ENCODE peak calls at places on chromosomes 5 and 9, in eight cellular contexts. P is psoas muscle; S is GM23338; F is neural progenitor cell; A is natural killer cell; I is WTC11; Y is CD8-positive, alpha-beta T cell; U is Caco-2. Z is an unnamed sample.

GRCh38 chr9:21160178-21160577 is 6.3 kb downstream of the IFNA21 start:
- DNase-seq in I (no peak), Y (peak; percentile 22), P (no peak), A (peak; percentile 33), F (peak; percentile 27), S (no peak), U (no peak), Z (no peak)

GRCh38 chr5:162256711-162257110 is 189.1 kb downstream of the GABRG2 start:
- DNase-seq in A (no peak), Y (no peak), I (no peak), S (peak; percentile 19), P (no peak), U (peak; percentile 44), F (peak; percentile 8), Z (no peak)

GRCh38 chr5:34599471-34600117 is 56.5 kb upstream of the RAI14 start:
- DNase-seq in F (no peak), P (no peak), I (no peak), U (no peak), A (no peak), S (no peak), Y (no peak), Z (no peak)

GRCh38 chr5:157026789-157027424 is 32.0 kb downstream of the HAVCR1 start:
- DNase-seq in P (no peak), I (peak; percentile 43), Y (no peak), U (peak; percentile 65), A (no peak), F (peak; percentile 41), S (peak; percentile 87), Z (no peak)

GRCh38 chr5:135615581-135616260 is 36.9 kb upstream of the CXCL14 start:
- DNase-seq in P (no peak), F (no peak), Y (no peak), S (peak; percentile 59), I (no peak), A (no peak), U (no peak), Z (no peak)

GRCh38 chr5:96884995-96885394 is 8.7 kb downstream of the ERAP2 start:
- DNase-seq in Y (no peak), S (no peak), A (no peak), F (no peak), I (no peak), U (no peak), P (no peak), Z (no peak)

GRCh38 chr9:109117856-109118801 is 1.6 kb downstream of the TMEM245 start:
- DNase-seq in I (no peak), F (peak; percentile 61), P (peak; percentile 63), A (no peak), S (peak; percentile 34), U (peak; percentile 34), Y (peak; percentile 54), Z (no peak)

GRCh38 chr9:135265931-135266330 is 178.5 kb downstream of the OLFM1 start:
- DNase-seq in Y (no peak), S (no peak), A (no peak), P (no peak), U (no peak), I (no peak), F (no peak), Z (no peak)

GRCh38 chr5:102453716-102454115 is 45.1 kb downstream of the SLCO6A1 start:
- DNase-seq in A (no peak), S (no peak), U (no peak), I (no peak), Y (no peak), F (no peak), P (no peak), Z (no peak)

GRCh38 chr5:135952683-135953082 is 2.1 kb downstream of the LECT2 start:
- DNase-seq in Y (no peak), I (no peak), A (no peak), U (no peak), S (no peak), P (no peak), F (no peak), Z (no peak)

GRCh38 chr5:96065577-96066385 is 104.1 kb upstream of the ELL2 start:
- DNase-seq in A (no peak), Y (no peak), F (peak; percentile 79), S (peak; percentile 30), U (no peak), I (no peak), P (no peak), Z (no peak)

GRCh38 chr9:104866186-104866585 is 61.8 kb downstream of the ABCA1 start:
- DNase-seq in Y (no peak), I (no peak), S (no peak), U (no peak), P (no peak), F (no peak), A (no peak), Z (no peak)

GRCh38 chr5:1152771-1153282 is 41.0 kb upstream of the SLC12A7 start:
- DNase-seq in A (no peak), S (no peak), U (no peak), F (peak; percentile 38), P (no peak), I (no peak), Y (no peak), Z (no peak)

GRCh38 chr5:1150866-1151265 is 39.0 kb upstream of the SLC12A7 start:
- DNase-seq in I (no peak), Y (no peak), S (no peak), U (no peak), P (no peak), F (no peak), A (no peak), Z (no peak)

GRCh38 chr5:1151316-1151715 is 39.5 kb upstream of the SLC12A7 start:
- DNase-seq in A (no peak), I (no peak), P (no peak), F (no peak), Y (no peak), U (no peak), S (no peak), Z (no peak)

GRCh38 chr5:1153428-1153827 is 41.6 kb upstream of the SLC12A7 start:
- DNase-seq in I (no peak), Y (no peak), U (no peak), F (no peak), P (no peak), A (no peak), S (no peak), Z (no peak)

GRCh38 chr5:1152156-1152555 is 40.3 kb upstream of the SLC12A7 start:
- DNase-seq in A (peak; percentile 42), I (no peak), S (no peak), U (no peak), F (no peak), P (no peak), Y (peak; percentile 59), Z (no peak)
- TF ChIP-seq CTCF in A (no peak), I (no peak), S (no peak), U (no peak), F (no peak), P (no peak), Y (no peak), Z (no peak)

DNA sequence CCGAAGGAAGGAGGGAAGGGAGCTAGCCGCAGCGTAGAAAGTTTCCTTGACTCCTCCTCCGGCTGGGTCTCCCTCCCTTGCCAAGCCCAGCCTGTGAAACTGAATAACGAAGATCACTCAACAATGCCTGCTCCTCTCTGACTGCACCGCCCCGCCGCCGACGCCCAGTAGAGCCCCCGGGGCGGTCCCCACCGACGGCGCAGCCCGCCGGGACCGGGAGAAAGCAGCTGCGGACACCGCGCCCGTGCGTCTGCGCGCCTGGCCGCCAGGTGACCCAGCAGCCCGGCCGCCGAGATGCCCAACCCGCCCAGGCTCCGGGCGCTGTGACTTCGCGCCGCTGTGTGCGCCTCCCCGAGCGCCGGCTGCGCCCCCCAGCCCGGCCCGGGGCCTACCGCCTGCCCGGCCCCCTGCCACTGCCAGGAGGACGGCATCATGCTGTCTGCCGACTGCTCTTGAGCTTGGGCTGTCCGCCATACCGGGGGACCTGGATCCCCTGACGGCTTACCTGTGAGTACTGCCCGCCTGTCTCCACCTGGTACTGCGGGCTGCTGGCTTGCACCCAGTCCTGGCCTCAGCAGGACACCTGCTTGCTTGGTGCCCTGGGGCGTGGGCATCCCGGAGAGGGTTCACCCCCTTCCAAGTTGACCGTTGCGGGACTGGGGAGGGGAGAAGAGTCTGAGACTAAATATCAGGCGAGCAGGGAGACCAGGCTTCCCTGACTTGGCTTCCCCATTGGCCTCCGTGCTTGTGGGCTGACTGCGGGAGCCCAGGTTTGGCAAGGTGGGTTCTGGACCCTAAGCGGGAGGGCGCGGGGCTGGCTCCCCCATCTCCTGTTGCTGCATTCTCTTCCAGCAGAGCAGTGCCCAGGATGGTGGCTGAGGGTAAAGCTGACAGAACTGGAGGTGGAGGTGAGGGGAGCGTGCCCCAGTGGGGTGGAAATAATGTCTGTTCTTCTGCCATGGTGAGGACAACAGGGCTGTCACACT is 26.2 kb upstream of the SPTLC1 start:
- DNase-seq in F (peak; percentile 76), A (no peak), I (peak; percentile 59), S (peak; percentile 68), Y (no peak), P (no peak), U (peak; percentile 39), Z (peak; percentile 52)
- TF ChIP-seq CTCF in F (peak; percentile 41), A (no peak), I (no peak), S (no peak), Y (no peak), P (no peak), U (no peak), Z (peak; percentile 55)

DNA sequence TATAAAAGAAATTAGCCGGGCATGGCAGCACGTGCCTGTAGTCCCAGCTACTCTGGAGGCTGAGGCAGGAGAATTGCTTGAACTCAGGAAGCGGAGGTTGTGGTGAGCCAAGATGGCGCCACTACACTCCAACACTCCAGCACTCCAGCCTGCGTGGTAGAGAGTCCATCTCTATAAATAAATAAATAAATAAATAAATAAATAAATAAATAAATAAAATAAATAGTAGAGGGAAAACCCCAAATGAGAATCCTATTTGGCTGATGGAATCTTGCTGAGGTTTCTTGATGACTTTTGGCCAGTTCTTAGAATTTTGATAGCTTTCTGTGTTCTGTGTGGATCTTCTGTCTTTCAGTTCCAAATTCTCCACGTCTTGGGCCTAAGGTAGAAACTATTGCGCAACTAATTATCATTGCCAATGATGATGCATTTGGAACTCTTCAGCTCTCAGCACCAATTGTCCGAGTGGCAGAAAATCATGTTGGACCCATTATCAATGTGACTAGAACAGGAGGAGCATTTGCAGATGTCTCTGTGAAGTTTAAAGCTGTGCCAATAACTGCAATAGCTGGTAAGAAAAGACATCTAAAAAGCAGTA is 126.9 kb downstream of the ADGRV1 start:
- DNase-seq in I (no peak), U (no peak), S (no peak), Y (no peak), A (no peak), P (no peak), F (no peak), Z (no peak)
- TF ChIP-seq CTCF in I (no peak), U (no peak), S (no peak), Y (no peak), A (no peak), P (no peak), F (no peak), Z (no peak)

GRCh38 chr9:136729144-136729543 is 13.6 kb downstream of the LCN10 start:
- DNase-seq in A (no peak), Y (peak; percentile 10), U (no peak), I (no peak), F (no peak), P (no peak), S (no peak), Z (no peak)

GRCh38 chr9:136729926-136730325 is 12.8 kb downstream of the LCN10 start:
- DNase-seq in F (no peak), S (no peak), U (no peak), P (no peak), I (no peak), A (no peak), Y (peak; percentile 2), Z (no peak)

GRCh38 chr9:136726631-136727191 is 14.3 kb downstream of the DIPK1B start:
- DNase-seq in F (peak; percentile 69), P (no peak), Y (peak; percentile 64), A (no peak), U (peak; percentile 49), I (no peak), S (no peak), Z (no peak)

GRCh38 chr9:136728548-136729123 is 14.1 kb downstream of the LCN10 start:
- DNase-seq in F (peak; percentile 75), I (peak; percentile 60), A (no peak), U (peak; percentile 58), P (no peak), S (peak; percentile 70), Y (no peak), Z (no peak)

GRCh38 chr9:136728080-136728547 is 14.6 kb downstream of the LCN10 start:
- DNase-seq in U (peak; percentile 95), I (peak; percentile 80), A (peak; percentile 93), F (peak; percentile 93), P (peak; percentile 96), Y (peak; percentile 88), S (peak; percentile 79), Z (peak; percentile 88)
- TF ChIP-seq CTCF in U (peak; percentile 83), I (peak; percentile 84), A (peak; percentile 88), F (peak; percentile 91), P (peak; percentile 94), Y (peak; percentile 93), S (peak; percentile 79), Z (peak; percentile 94)